ENCODE peak calls at places on chromosomes 13 and 19, in five cellular contexts. C is AG09309; J is NCI-H1092 treated with DMSO at 0.1 percent for 48 hours; X is CD8-positive, alpha-beta memory T cell; A is fibroblast of the aortic adventitia. Q is an unnamed sample.

GRCh38 chr13:73261739-73262216 is 203.0 kb downstream of the KLF5 start:
- DNase-seq in A (peak), X (no peak), C (no peak), J (no peak), Q (no peak)

GRCh38 chr13:73608731-73609485 is 525.3 kb downstream of the KLF12 start:
- DNase-seq in J (peak), A (no peak), X (no peak), C (no peak), Q (peak)

GRCh38 chr13:99895999-99896695 is 75.4 kb downstream of the ZIC5 start:
- DNase-seq in J (no peak), C (no peak), X (no peak), A (no peak), Q (no peak)

GRCh38 chr19:33740811-33741396 is 55.8 kb upstream of the KCTD15 start:
- DNase-seq in A (peak), J (no peak), X (no peak), C (peak), Q (no peak)

GRCh38 chr13:113901642-113902041 is 37.8 kb upstream of the GAS6 start:
- DNase-seq in A (no peak), C (no peak), J (no peak), X (no peak), Q (no peak)

GRCh38 chr13:43785681-43786471 is 896 bp downstream of the ENOX1 start:
- DNase-seq in C (no peak), A (peak), X (no peak), J (peak), Q (peak)

GRCh38 chr19:35556846-35557538 is 6.5 kb downstream of the ATP4A start:
- DNase-seq in X (no peak), C (no peak), J (no peak), A (no peak), Q (no peak)

GRCh38 chr19:47854459-47854858 is 4.6 kb upstream of the TPRX2 start:
- DNase-seq in J (no peak), C (no peak), X (no peak), A (no peak), Q (no peak)

GRCh38 chr19:50362030-50362412 is 3.4 kb downstream of the NAPSA start:
- DNase-seq in J (no peak), X (no peak), A (no peak), C (no peak), Q (no peak)

GRCh38 chr19:8261881-8262280 is 46.3 kb downstream of the CD320 start:
- DNase-seq in X (no peak), A (no peak), C (no peak), J (no peak), Q (peak)

GRCh38 chr19:18514800-18515682 is 6.8 kb downstream of the ELL start:
- DNase-seq in J (peak), C (no peak), X (peak), A (no peak), Q (peak)

GRCh38 chr19:13163609-13164364 is 13.6 kb downstream of the IER2 start:
- DNase-seq in X (peak), J (peak), A (peak), C (no peak), Q (peak)

GRCh38 chr13:32314968-32315254 is 252 bp downstream of the ZAR1L start:
- DNase-seq in A (peak), C (no peak), J (no peak), X (peak), Q (no peak)

GRCh38 chr19:46297700-46298476 is 1.0 kb downstream of the HIF3A start:
- DNase-seq in C (no peak), X (no peak), A (peak), J (peak), Q (no peak)

GRCh38 chr19:5024282-5024681 is 55.4 kb downstream of the KDM4B start:
- DNase-seq in J (no peak), X (no peak), A (no peak), C (no peak), Q (no peak)

GRCh38 chr19:50365434-50366306 is at the start of gene NAPSA:
- DNase-seq in J (no peak), X (no peak), A (no peak), C (no peak), Q (peak)

GRCh38 chr13:42594577-42595571 is 20.9 kb downstream of the TNFSF11 start:
- DNase-seq in C (peak), X (peak), J (peak), A (peak), Q (peak)

GRCh38 chr13:105573134-105573533 is 962.3 kb downstream of the EFNB2 start:
- DNase-seq in A (no peak), X (no peak), J (no peak), C (no peak), Q (no peak)

GRCh38 chr13:37446503-37446902 is 152.1 kb downstream of the POSTN start:
- DNase-seq in J (no peak), A (peak), C (peak), X (no peak), Q (no peak)

GRCh38 chr13:94705081-94705751 is 7.1 kb downstream of the SOX21 start:
- DNase-seq in J (no peak), C (no peak), X (no peak), A (no peak), Q (no peak)

GRCh38 chr19:48878219-48879024 is 6.2 kb downstream of the PPP1R15A start:
- DNase-seq in A (peak), X (peak), J (no peak), C (no peak), Q (no peak)

GRCh38 chr19:29872224-29872731 is 60.5 kb downstream of the CCNE1 start:
- DNase-seq in A (no peak), X (no peak), J (no peak), C (no peak), Q (no peak)

GRCh38 chr19:3607398-3608078 is 863 bp upstream of the TBXA2R start:
- DNase-seq in C (no peak), X (no peak), A (peak), J (no peak), Q (peak)

GRCh38 chr19:47013041-47013517 is 6.6 kb upstream of the NPAS1 start:
- DNase-seq in C (peak), X (peak), A (peak), J (peak), Q (peak)

GRCh38 chr19:1243768-1244692 is 2.5 kb downstream of the ATP5F1D start:
- DNase-seq in C (no peak), A (peak), X (peak), J (peak), Q (peak)

GRCh38 chr13:109871018-109871370 is 84.6 kb upstream of the IRS2 start:
- DNase-seq in J (no peak), C (peak), X (no peak), A (no peak), Q (no peak)

GRCh38 chr19:4584670-4585460 is 25.4 kb upstream of the SEMA6B start:
- DNase-seq in C (no peak), X (no peak), J (no peak), A (no peak), Q (no peak)

GRCh38 chr13:114118763-114119123 is 13.7 kb downstream of the RASA3 start:
- DNase-seq in X (no peak), A (peak), C (no peak), J (no peak), Q (no peak)

GRCh38 chr19:17473041-17473440 is 2.7 kb downstream of the SLC27A1 start:
- DNase-seq in A (peak), X (no peak), J (no peak), C (no peak), Q (no peak)

GRCh38 chr19:3693030-3693925 is 7.0 kb downstream of the PIP5K1C start:
- DNase-seq in X (no peak), A (peak), C (no peak), J (no peak), Q (peak)

GRCh38 chr19:47813304-47813994 is 8.3 kb upstream of the CRX start:
- DNase-seq in X (peak), C (no peak), A (peak), J (peak), Q (peak)

GRCh38 chr19:938233-938923 is 12.5 kb downstream of the ARID3A start:
- DNase-seq in A (no peak), X (no peak), J (no peak), C (no peak), Q (no peak)

GRCh38 chr19:54206030-54206830 is 5.6 kb downstream of the RPS9 start:
- DNase-seq in J (no peak), C (no peak), X (no peak), A (no peak), Q (peak)

GRCh38 chr13:27011661-27012060 is 159.9 kb downstream of the USP12 start:
- DNase-seq in A (no peak), X (no peak), C (no peak), J (no peak), Q (no peak)

Q was measured in left lung.